ENCODE peak calls at places on chromosomes 2 and 18, in five cellular contexts. One of them, this sample, is unnamed.

GRCh38 chr18:7116832-7117389 is 686 bp downstream of the LAMA1 start:
- DNase-seq in aorta: no peak
- DNase-seq in HEK293T: peak; percentile 11
- DNase-seq in GF-D8: no peak
- DNase-seq in NCI-H1436: no peak
- DNase-seq in this sample: no peak

GRCh38 chr2:234974501-234975385 is 22.9 kb downstream of the SH3BP4 start:
- DNase-seq in aorta: peak; percentile 68
- DNase-seq in HEK293T: no peak
- DNase-seq in GF-D8: no peak
- DNase-seq in NCI-H1436: no peak
- DNase-seq in this sample: peak; percentile 65

GRCh38 chr2:29238497-29238896 is 123.3 kb downstream of the CLIP4 start:
- DNase-seq in aorta: no peak
- DNase-seq in HEK293T: peak; percentile 76
- DNase-seq in GF-D8: no peak
- DNase-seq in NCI-H1436: no peak
- DNase-seq in this sample: no peak

GRCh38 chr2:25431604-25432003 is 89.9 kb upstream of the DNMT3A start:
- DNase-seq in aorta: no peak
- DNase-seq in HEK293T: no peak
- DNase-seq in GF-D8: no peak
- DNase-seq in NCI-H1436: no peak
- DNase-seq in this sample: no peak

GRCh38 chr2:157336137-157336721 is 10.6 kb upstream of the ERMN start:
- DNase-seq in aorta: no peak
- DNase-seq in HEK293T: peak; percentile 60
- DNase-seq in GF-D8: no peak
- DNase-seq in NCI-H1436: peak; percentile 5
- DNase-seq in this sample: peak; percentile 39

GRCh38 chr2:33094303-33094702 is 147.6 kb downstream of the LTBP1 start:
- DNase-seq in aorta: no peak
- DNase-seq in HEK293T: no peak
- DNase-seq in GF-D8: no peak
- DNase-seq in NCI-H1436: no peak
- DNase-seq in this sample: no peak

GRCh38 chr2:236014408-236015131 is 153.6 kb downstream of the GBX2 start:
- DNase-seq in aorta: no peak
- DNase-seq in HEK293T: no peak
- DNase-seq in GF-D8: no peak
- DNase-seq in NCI-H1436: no peak
- DNase-seq in this sample: no peak

GRCh38 chr18:77131652-77132368 is 773 bp downstream of the MBP start:
- DNase-seq in aorta: peak; percentile 89
- DNase-seq in HEK293T: peak; percentile 9
- DNase-seq in GF-D8: no peak
- DNase-seq in NCI-H1436: no peak
- DNase-seq in this sample: peak; percentile 90

GRCh38 chr18:61679836-61680235 is 213.0 kb downstream of the RNF152 start:
- DNase-seq in aorta: no peak
- DNase-seq in HEK293T: no peak
- DNase-seq in GF-D8: no peak
- DNase-seq in NCI-H1436: no peak
- DNase-seq in this sample: no peak

This sample was measured in pancreas.